ENCODE peak calls at places on chromosomes 5 and 9, in ten cellular contexts. T, U, L, S, A, N, F, C, Z and Q are unnamed samples.

GRCh38 chr9:137188490-137189296 is at the start of the genes ANAPC2 and SSNA1:
- DNase-seq in S (peak; percentile 64), A (peak; percentile 94), T (peak; percentile 92), Z (peak; percentile 96), L (peak; percentile 92), N (peak; percentile 55), F (peak; percentile 75), C (peak; percentile 85), U (peak; percentile 97), Q (peak; percentile 50)

GRCh38 chr5:34005211-34005610 is 2.6 kb downstream of the AMACR start:
- DNase-seq in C (no peak), U (no peak), A (no peak), L (no peak), N (no peak), S (no peak), F (no peak), Z (no peak), T (no peak), Q (no peak)

GRCh38 chr5:177446184-177447065 is at the start of gene PRR7:
- DNase-seq in N (no peak), A (peak; percentile 52), L (no peak), C (no peak), Z (peak; percentile 81), S (no peak), T (peak; percentile 88), F (no peak), U (peak; percentile 91), Q (no peak)

GRCh38 chr9:21709464-21710058 is 92.9 kb upstream of the MTAP start:
- DNase-seq in L (no peak), F (peak; percentile 54), N (no peak), S (no peak), Z (peak; percentile 90), C (peak; percentile 63), A (peak; percentile 57), U (no peak), T (peak; percentile 70), Q (no peak)

GRCh38 chr5:74067748-74068541 is 441.9 kb downstream of the ARHGEF28 start:
- DNase-seq in F (no peak), L (no peak), Z (no peak), N (no peak), U (no peak), C (no peak), S (no peak), T (no peak), A (peak; percentile 76), Q (peak; percentile 36)

GRCh38 chr5:82332889-82333619 is 54.9 kb upstream of the RPS23 start:
- DNase-seq in U (no peak), N (no peak), C (no peak), Z (no peak), T (no peak), L (no peak), A (peak; percentile 52), S (no peak), F (no peak), Q (no peak)

GRCh38 chr9:121233906-121234901 is 32.5 kb upstream of the RAB14 start:
- DNase-seq in U (no peak), S (no peak), Z (no peak), N (no peak), T (no peak), F (peak; percentile 88), L (no peak), C (no peak), A (peak; percentile 43), Q (no peak)

GRCh38 chr9:95188459-95188858 is 129.1 kb downstream of the FANCC start:
- DNase-seq in Z (no peak), C (no peak), S (no peak), L (no peak), N (no peak), T (no peak), U (no peak), A (peak; percentile 50), F (no peak), Q (no peak)

GRCh38 chr5:142726188-142726731 is 40.4 kb upstream of the FGF1 start:
- DNase-seq in N (no peak), A (peak; percentile 81), T (no peak), F (peak; percentile 77), S (peak; percentile 80), C (no peak), U (no peak), L (no peak), Z (no peak), Q (peak; percentile 77)

GRCh38 chr9:9598723-9599122 is 1014.1 kb downstream of the PTPRD start:
- DNase-seq in N (no peak), L (no peak), C (no peak), S (no peak), T (no peak), Z (no peak), U (no peak), F (no peak), A (no peak), Q (no peak)

GRCh38 chr9:133331641-133332380 is 4.2 kb downstream of the SURF6 start:
- DNase-seq in S (no peak), N (no peak), A (no peak), Z (no peak), T (no peak), L (no peak), F (no peak), U (peak; percentile 68), C (no peak), Q (no peak)

GRCh38 chr5:83509535-83509934 is 38.0 kb downstream of the VCAN start:
- DNase-seq in S (no peak), T (peak; percentile 14), A (peak; percentile 57), F (peak; percentile 52), C (no peak), L (no peak), N (no peak), U (no peak), Z (no peak), Q (no peak)

GRCh38 chr9:96006961-96007360 is 131.5 kb downstream of the ERCC6L2 start:
- DNase-seq in T (no peak), U (no peak), Z (no peak), S (peak; percentile 1), C (no peak), A (peak; percentile 14), N (no peak), F (no peak), L (no peak), Q (no peak)

GRCh38 chr9:127047971-127048370 is 74.5 kb downstream of the ANGPTL2 start:
- DNase-seq in U (no peak), T (no peak), L (no peak), F (no peak), C (no peak), N (no peak), S (no peak), Z (no peak), A (no peak), Q (no peak)

GRCh38 chr5:34022131-34022705 is 14.4 kb upstream of the AMACR start:
- DNase-seq in C (no peak), T (no peak), N (no peak), U (no peak), L (no peak), F (no peak), Z (no peak), S (no peak), A (no peak), Q (no peak)

GRCh38 chr5:113788141-113788540 is 274.6 kb downstream of the YTHDC2 start:
- DNase-seq in S (no peak), U (no peak), A (no peak), L (no peak), Z (no peak), C (no peak), N (no peak), F (no peak), T (no peak), Q (no peak)

GRCh38 chr9:127450170-127450830 is 906 bp downstream of the RPL12 start:
- DNase-seq in C (no peak), U (peak; percentile 61), L (no peak), T (no peak), Z (peak; percentile 55), A (peak; percentile 86), F (no peak), S (no peak), N (no peak), Q (no peak)

GRCh38 chr9:110140276-110140675 is 67.7 kb downstream of the C9orf152 start:
- DNase-seq in F (no peak), C (no peak), A (no peak), Z (no peak), N (no peak), T (no peak), L (no peak), S (no peak), U (no peak), Q (no peak)
- TF ChIP-seq CTCF in F (no peak), C (no peak), A (peak; percentile 10), Z (peak; percentile 15), N (no peak), T (no peak), L (no peak), S (no peak), U (no peak), Q (no peak)

GRCh38 chr5:151427258-151427657 is 20.1 kb upstream of the SLC36A1 start:
- DNase-seq in S (no peak), T (no peak), U (no peak), C (no peak), A (no peak), N (no peak), L (no peak), Z (no peak), F (no peak), Q (no peak)
- TF ChIP-seq CTCF in S (no peak), T (no peak), U (no peak), C (no peak), A (no peak), N (no peak), L (no peak), Z (peak; percentile 59), F (no peak), Q (no peak)

GRCh38 chr5:141100243-141100805 is at the start of gene PCDHB3:
- DNase-seq in N (no peak), F (peak; percentile 3), U (peak; percentile 64), Z (peak; percentile 88), T (peak; percentile 30), S (peak; percentile 32), L (no peak), A (peak; percentile 21), C (no peak), Q (no peak)
- TF ChIP-seq CTCF in N (peak; percentile 79), F (peak; percentile 36), U (peak; percentile 22), Z (peak; percentile 88), T (no peak), S (peak; percentile 47), L (peak; percentile 25), A (peak; percentile 24), C (no peak), Q (peak; percentile 37)

GRCh38 chr9:69322256-69322655 is 2.8 kb upstream of the ENTREP1 start:
- DNase-seq in T (no peak), S (no peak), A (no peak), F (no peak), U (no peak), N (no peak), L (no peak), C (no peak), Z (no peak), Q (no peak)

GRCh38 chr9:69324549-69325401 is at the start of gene ENTREP1:
- DNase-seq in A (peak; percentile 8), Z (peak; percentile 90), N (no peak), T (peak; percentile 75), L (peak; percentile 80), F (no peak), C (no peak), U (peak; percentile 92), S (no peak), Q (no peak)

GRCh38 chr9:69326261-69326660 is 1.2 kb downstream of the ENTREP1 start:
- DNase-seq in L (no peak), F (no peak), Z (peak; percentile 67), A (no peak), N (no peak), C (no peak), S (no peak), T (no peak), U (no peak), Q (no peak)

GRCh38 chr9:69323886-69324285 is 1.1 kb upstream of the ENTREP1 start:
- DNase-seq in L (no peak), U (no peak), T (no peak), F (no peak), S (no peak), C (no peak), Z (no peak), A (peak; percentile 5), N (no peak), Q (no peak)

GRCh38 chr9:69325409-69326212 is 596 bp downstream of the ENTREP1 start:
- DNase-seq in F (no peak), L (no peak), C (no peak), A (no peak), S (no peak), U (peak; percentile 79), N (no peak), Z (peak; percentile 78), T (peak; percentile 19), Q (no peak)
- TF ChIP-seq CTCF in F (no peak), L (no peak), C (no peak), A (no peak), S (no peak), U (no peak), N (no peak), Z (no peak), T (no peak), Q (no peak)